ENCODE peak calls at places on chromosomes 2 and 18, in four cellular contexts. J is ovary; K is DMS 273 treated with DMSO at 0.1 percent for 48 hours; N is activated naive CD4-positive, alpha-beta T cell. X is an unnamed sample.

GRCh38 chr2:132400169-132400900 is 16.3 kb upstream of the GPR39 start:
- DNase-seq in N (no peak), K (no peak), J (no peak), X (no peak)

GRCh38 chr2:11024010-11024615 is 112.4 kb downstream of the KCNF1 start:
- DNase-seq in J (peak; percentile 40), K (no peak), N (no peak), X (peak; percentile 96)

GRCh38 chr2:180048256-180048655 is 41.2 kb upstream of the CWC22 start:
- DNase-seq in N (no peak), J (no peak), K (no peak), X (no peak)

GRCh38 chr2:233399306-233400225 is 45.3 kb downstream of the DGKD start:
- DNase-seq in N (no peak), K (no peak), J (no peak), X (no peak)

GRCh38 chr2:179454443-179455218 is 190.0 kb upstream of the SESTD1 start:
- DNase-seq in K (no peak), J (no peak), N (no peak), X (no peak)

GRCh38 chr2:129876576-129876975 is 102.9 kb upstream of the RAB6C start:
- DNase-seq in J (no peak), N (no peak), K (no peak), X (no peak)

GRCh38 chr2:233940376-233941276 is 23.5 kb downstream of the TRPM8 start:
- DNase-seq in N (no peak), K (no peak), J (no peak), X (no peak)

GRCh38 chr18:60322591-60322990 is 50.0 kb downstream of the MC4R start:
- DNase-seq in N (no peak), J (no peak), K (no peak), X (no peak)

GRCh38 chr2:128178144-128178649 is 87.2 kb downstream of the UGGT1 start:
- DNase-seq in K (no peak), J (no peak), N (no peak), X (no peak)

GRCh38 chr18:54444309-54444914 is 86.7 kb downstream of the C18orf54 start:
- DNase-seq in K (no peak), N (no peak), J (no peak), X (peak; percentile 16)

GRCh38 chr2:168705534-168706470 is 96.6 kb upstream of the NOSTRIN start:
- DNase-seq in J (no peak), N (no peak), K (no peak), X (no peak)

GRCh38 chr2:70391988-70392387 is 90.1 kb upstream of the FAM136A start:
- DNase-seq in J (no peak), N (no peak), K (no peak), X (no peak)

GRCh38 chr2:191691016-191691725 is 13.2 kb downstream of the NABP1 start:
- DNase-seq in J (no peak), K (peak; percentile 45), N (no peak), X (peak; percentile 48)

GRCh38 chr2:75303227-75303626 is 103.9 kb upstream of the TACR1 start:
- DNase-seq in K (no peak), J (no peak), N (no peak), X (no peak)

GRCh38 chr2:207473203-207473865 is 56.4 kb upstream of the CREB1 start:
- DNase-seq in J (peak; percentile 39), K (peak; percentile 5), N (no peak), X (peak; percentile 60)

GRCh38 chr18:78518805-78519204 is 460.8 kb upstream of the SALL3 start:
- DNase-seq in K (no peak), J (no peak), N (no peak), X (no peak)